ENCODE peak calls at places on chromosomes 16 and 17, in nine cellular contexts. Z is lower lobe of right lung, H is lower leg skin, Y is BE2C, G is HL-60, Q is tibial artery, K is cardiac muscle cell, T is gastrocnemius medialis, A is BJ. J is an unnamed sample.
A peak's percentile ranks its signal among the peaks of the same experiment; 100 is the strongest.

GRCh38 chr17:8746501-8747236 is 2.0 kb upstream of the CCDC42 start:
- DNase-seq in Z (no peak), A (no peak), Q (no peak), H (no peak), G (no peak), K (no peak), Y (no peak), T (no peak), J (no peak)

GRCh38 chr16:90081606-90081970 is 4.5 kb upstream of the PRDM7 start:
- DNase-seq in Y (peak; percentile 37), G (no peak), K (no peak), A (no peak), T (no peak), H (no peak), Q (no peak), Z (no peak), J (no peak)

GRCh38 chr17:71905632-71906031 is 215.2 kb upstream of the SOX9 start:
- DNase-seq in Z (no peak), Q (no peak), G (no peak), T (no peak), Y (no peak), K (no peak), H (no peak), A (no peak), J (no peak)

GRCh38 chr16:26027060-26027459 is 335.3 kb downstream of the HS3ST4 start:
- DNase-seq in G (no peak), Z (no peak), A (no peak), Y (no peak), H (no peak), Q (no peak), K (no peak), T (no peak), J (no peak)

GRCh38 chr17:8126306-8127066 is 2.6 kb upstream of the HES7 start:
- DNase-seq in K (peak; percentile 81), H (no peak), T (no peak), G (no peak), Q (no peak), Y (peak; percentile 51), A (no peak), Z (no peak), J (no peak)

GRCh38 chr17:58059141-58059540 is 24.1 kb upstream of the DYNLL2 start:
- DNase-seq in A (no peak), Z (no peak), G (no peak), T (no peak), Y (no peak), K (no peak), H (no peak), Q (no peak), J (no peak)

GRCh38 chr16:78515421-78515820 is 416.0 kb downstream of the WWOX start:
- DNase-seq in G (no peak), T (no peak), Q (no peak), A (no peak), K (no peak), Z (no peak), H (no peak), Y (no peak), J (no peak)

GRCh38 chr16:52562770-52563169 is 15.8 kb upstream of the TOX3 start:
- DNase-seq in A (no peak), K (no peak), Q (no peak), G (no peak), Y (no peak), Z (no peak), T (no peak), H (no peak), J (no peak)

GRCh38 chr16:11586856-11587642 is at the start of gene LITAF:
- DNase-seq in Q (peak; percentile 56), G (no peak), T (peak; percentile 40), H (no peak), Z (peak; percentile 80), K (peak; percentile 69), Y (peak; percentile 57), A (no peak), J (no peak)

DNA sequence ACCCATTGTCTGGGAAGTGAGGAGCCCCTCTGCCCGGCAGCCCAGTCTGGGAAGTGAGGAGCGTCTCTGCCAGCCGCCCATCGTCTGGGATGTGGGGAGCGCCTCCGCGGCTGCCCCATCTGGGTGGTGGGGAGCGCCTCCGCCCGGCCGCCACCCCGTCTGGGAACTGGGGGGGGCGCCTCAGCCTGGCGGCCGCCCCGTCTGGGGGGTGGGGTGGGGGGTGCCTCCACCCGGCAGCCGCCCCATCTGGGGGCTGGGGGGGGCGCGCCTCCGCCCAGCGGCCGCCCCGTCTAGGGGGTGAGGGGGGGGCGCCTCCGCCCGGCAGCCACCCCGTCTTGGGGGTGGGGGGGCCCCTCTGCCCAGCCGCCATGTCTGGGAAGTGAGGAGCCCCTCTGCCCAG is 78.4 kb downstream of the RPGRIP1L start:
- DNase-seq in H (no peak), A (no peak), G (no peak), Y (no peak), Q (no peak), K (no peak), T (no peak), Z (no peak), J (no peak)
- H3K4me3 ChIP-seq in H (no peak overlapping the region), A (no peak overlapping the region), G (no peak overlapping the region), Y (no peak overlapping the region), Q (no peak overlapping the region), K (no peak overlapping the region), T (no peak overlapping the region), Z (no peak overlapping the region), J (no peak overlapping the region)

GRCh38 chr16:88505405-88506082 is 52.5 kb downstream of the ZFPM1 start:
- DNase-seq in Y (peak; percentile 83), Q (no peak), T (peak; percentile 25), A (no peak), G (peak; percentile 13), H (no peak), K (peak; percentile 64), Z (peak; percentile 72), J (no peak)
- TF ChIP-seq CTCF in Y (peak; percentile 64), Q (no peak), T (peak; percentile 15), A (peak; percentile 50), G (peak; percentile 8), H (no peak), K (peak; percentile 46), Z (peak; percentile 40), J (peak; percentile 61)

GRCh38 chr17:48441862-48442261 is 11.8 kb upstream of the SKAP1 start:
- DNase-seq in G (no peak), Z (no peak), T (no peak), Y (no peak), H (no peak), A (no peak), Q (no peak), K (no peak), J (no peak)

GRCh38 chr17:48439875-48440505 is 10.0 kb upstream of the SKAP1 start:
- DNase-seq in G (no peak), H (no peak), Z (no peak), A (no peak), Y (no peak), K (peak; percentile 76), Q (no peak), T (no peak), J (no peak)

GRCh38 chr17:48442819-48443218 is 12.8 kb upstream of the SKAP1 start:
- DNase-seq in G (peak; percentile 79), T (no peak), Q (no peak), A (no peak), H (no peak), Y (no peak), K (no peak), Z (no peak), J (no peak)

GRCh38 chr17:48440660-48441059 is 10.6 kb upstream of the SKAP1 start:
- DNase-seq in G (no peak), H (no peak), Z (no peak), A (no peak), K (no peak), Q (no peak), T (no peak), Y (no peak), J (no peak)

DNA sequence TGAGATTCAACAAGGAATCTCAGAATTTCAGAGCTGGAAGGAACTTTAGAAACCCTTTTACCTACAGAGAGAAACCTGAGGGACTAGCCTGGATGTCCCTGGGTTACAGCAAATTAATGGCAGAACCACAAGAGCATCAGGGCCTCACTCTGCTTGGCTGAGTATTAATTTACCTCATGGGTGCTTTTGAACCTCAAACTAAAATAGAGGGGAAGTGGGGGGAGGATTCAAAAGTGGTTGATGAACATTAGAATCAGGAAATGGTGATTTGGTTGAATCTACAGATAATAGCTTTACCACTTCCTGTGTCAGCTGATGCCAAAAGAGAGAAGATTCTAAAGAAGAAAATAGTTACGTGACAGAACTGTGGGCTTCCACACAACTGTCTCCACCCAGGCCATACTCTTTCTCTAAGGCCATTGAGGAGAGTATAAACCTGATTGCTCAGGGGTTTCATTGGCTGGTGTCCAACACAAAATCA is 11.3 kb upstream of the SKAP1 start:
- DNase-seq in Y (no peak), H (no peak), T (no peak), Q (no peak), A (no peak), Z (no peak), G (no peak), K (no peak), J (peak; percentile 86)
- H3K4me3 ChIP-seq in Y (no peak overlapping the region), H (no peak overlapping the region), T (no peak overlapping the region), Q (no peak overlapping the region), A (no peak overlapping the region), Z (no peak overlapping the region), G (no peak overlapping the region), K (no peak overlapping the region), J (no peak overlapping the region)

GRCh38 chr16:88746511-88746910 is 38.5 kb downstream of the PIEZO1 start:
- DNase-seq in T (no peak), Q (peak; percentile 51), Y (no peak), A (no peak), H (no peak), K (no peak), Z (no peak), G (no peak), J (no peak)

GRCh38 chr16:88748364-88748763 is 36.7 kb downstream of the PIEZO1 start:
- DNase-seq in A (no peak), Q (no peak), T (no peak), G (no peak), K (no peak), Z (no peak), H (no peak), Y (no peak), J (no peak)

GRCh38 chr16:88744839-88745521 is 38.7 kb downstream of the CTU2 start:
- DNase-seq in T (no peak), K (no peak), Z (no peak), G (no peak), A (no peak), Q (no peak), H (no peak), Y (no peak), J (no peak)

GRCh38 chr16:88749358-88749757 is 35.7 kb downstream of the PIEZO1 start:
- DNase-seq in G (no peak), H (no peak), A (no peak), Y (no peak), T (no peak), Z (no peak), K (no peak), Q (no peak), J (no peak)

DNA sequence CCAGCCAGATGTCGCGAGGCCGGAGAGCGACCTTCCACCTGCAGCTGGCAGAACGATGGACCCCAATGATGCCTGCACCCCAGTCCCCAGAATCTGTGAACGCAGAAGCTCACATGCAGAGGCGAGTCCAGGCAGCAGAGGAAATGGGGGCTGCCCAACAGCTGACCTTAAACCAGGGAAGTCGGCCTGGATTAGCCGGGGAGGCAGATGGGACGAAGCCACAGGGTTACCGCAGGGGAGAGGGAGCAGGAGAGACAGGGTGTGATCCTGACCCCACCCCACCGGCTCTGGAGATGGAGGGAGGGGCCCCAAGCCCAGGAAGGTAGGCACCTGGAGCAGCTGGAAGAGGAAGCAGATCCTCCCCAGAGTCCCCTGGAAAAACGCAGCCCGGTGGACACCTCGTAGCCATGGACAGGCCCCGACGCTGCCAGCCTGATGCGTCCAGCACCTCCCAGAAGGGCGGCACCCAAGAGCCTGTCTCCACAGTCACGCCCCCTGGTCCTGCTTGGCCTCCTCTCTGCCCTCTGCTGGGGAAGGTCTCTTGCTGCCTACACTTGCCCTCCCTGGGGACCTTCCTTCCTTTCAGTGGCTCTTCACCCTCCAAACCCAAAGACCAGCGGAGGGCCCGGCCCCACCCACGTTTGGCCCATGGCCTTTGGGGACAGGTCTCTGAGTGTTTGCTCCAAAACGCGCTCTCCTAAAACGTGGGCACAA is 37.3 kb downstream of the PIEZO1 start:
- DNase-seq in H (no peak), Y (no peak), A (no peak), K (no peak), T (no peak), Z (no peak), G (peak; percentile 38), Q (no peak), J (no peak)
- TF ChIP-seq CTCF in H (no peak), Y (peak; percentile 29), A (peak; percentile 41), K (no peak), T (no peak), Z (peak; percentile 18), G (peak; percentile 59), Q (no peak), J (peak; percentile 65)